ENCODE peak calls at places on chromosomes 3 and 15, in seven cellular contexts. One of them, this sample, is unnamed.

GRCh38 chr3:123096701-123097100 is 29.9 kb downstream of the PDIA5 start:
- DNase-seq in AG08395: peak; percentile 76
- DNase-seq in foreskin keratinocyte: no peak
- DNase-seq in left ventricle myocardium inferior: peak; percentile 74
- DNase-seq in HS-5: no peak
- DNase-seq in epithelial cell of proximal tubule: no peak
- DNase-seq in AG04450: peak; percentile 59
- DNase-seq in this sample: no peak

GRCh38 chr3:48919215-48920138 is 835 bp downstream of the ARIH2 start:
- DNase-seq in AG08395: peak; percentile 59
- DNase-seq in foreskin keratinocyte: no peak
- DNase-seq in left ventricle myocardium inferior: peak; percentile 20
- DNase-seq in HS-5: no peak
- DNase-seq in epithelial cell of proximal tubule: no peak
- DNase-seq in AG04450: no peak
- DNase-seq in this sample: no peak

GRCh38 chr3:45817788-45818523 is 21.6 kb upstream of the SLC6A20 start:
- DNase-seq in AG08395: peak; percentile 78
- DNase-seq in foreskin keratinocyte: peak; percentile 98
- DNase-seq in left ventricle myocardium inferior: no peak
- DNase-seq in HS-5: peak; percentile 96
- DNase-seq in epithelial cell of proximal tubule: peak; percentile 99
- DNase-seq in AG04450: peak; percentile 97
- DNase-seq in this sample: peak; percentile 93

GRCh38 chr3:196969001-196969659 is 497 bp upstream of the PIGZ start:
- DNase-seq in AG08395: peak; percentile 27
- DNase-seq in foreskin keratinocyte: no peak
- DNase-seq in left ventricle myocardium inferior: peak; percentile 32
- DNase-seq in HS-5: no peak
- DNase-seq in epithelial cell of proximal tubule: no peak
- DNase-seq in AG04450: no peak
- DNase-seq in this sample: no peak

GRCh38 chr3:153028336-153028735 is 133.7 kb upstream of the RAP2B start:
- DNase-seq in AG08395: no peak
- DNase-seq in foreskin keratinocyte: no peak
- DNase-seq in left ventricle myocardium inferior: no peak
- DNase-seq in HS-5: no peak
- DNase-seq in epithelial cell of proximal tubule: no peak
- DNase-seq in AG04450: no peak
- DNase-seq in this sample: no peak

GRCh38 chr3:28328188-28329151 is 20.1 kb upstream of the ZCWPW2 start:
- DNase-seq in AG08395: peak; percentile 18
- DNase-seq in foreskin keratinocyte: no peak
- DNase-seq in left ventricle myocardium inferior: no peak
- DNase-seq in HS-5: no peak
- DNase-seq in epithelial cell of proximal tubule: no peak
- DNase-seq in AG04450: no peak
- DNase-seq in this sample: no peak

GRCh38 chr3:143363276-143363675 is 243.7 kb downstream of the CHST2 start:
- DNase-seq in AG08395: no peak
- DNase-seq in foreskin keratinocyte: no peak
- DNase-seq in left ventricle myocardium inferior: no peak
- DNase-seq in HS-5: no peak
- DNase-seq in epithelial cell of proximal tubule: no peak
- DNase-seq in AG04450: no peak
- DNase-seq in this sample: no peak

GRCh38 chr15:75349851-75350588 is 3.2 kb downstream of the NEIL1 start:
- DNase-seq in AG08395: no peak
- DNase-seq in foreskin keratinocyte: no peak
- DNase-seq in left ventricle myocardium inferior: no peak
- DNase-seq in HS-5: no peak
- DNase-seq in epithelial cell of proximal tubule: no peak
- DNase-seq in AG04450: no peak
- DNase-seq in this sample: no peak

GRCh38 chr15:70781236-70781635 is 17.9 kb upstream of the UACA start:
- DNase-seq in AG08395: no peak
- DNase-seq in foreskin keratinocyte: peak; percentile 60
- DNase-seq in left ventricle myocardium inferior: no peak
- DNase-seq in HS-5: no peak
- DNase-seq in epithelial cell of proximal tubule: no peak
- DNase-seq in AG04450: no peak
- DNase-seq in this sample: no peak

GRCh38 chr3:59654120-59654952 is 604.5 kb upstream of the CFAP20DC start:
- DNase-seq in AG08395: no peak
- DNase-seq in foreskin keratinocyte: peak; percentile 73
- DNase-seq in left ventricle myocardium inferior: peak; percentile 29
- DNase-seq in HS-5: no peak
- DNase-seq in epithelial cell of proximal tubule: no peak
- DNase-seq in AG04450: no peak
- DNase-seq in this sample: peak; percentile 73

GRCh38 chr3:122514123-122515019 is at the start of gene KPNA1:
- DNase-seq in AG08395: peak; percentile 97
- DNase-seq in foreskin keratinocyte: peak; percentile 69
- DNase-seq in left ventricle myocardium inferior: peak; percentile 86
- DNase-seq in HS-5: peak; percentile 47
- DNase-seq in epithelial cell of proximal tubule: no peak
- DNase-seq in AG04450: no peak
- DNase-seq in this sample: peak; percentile 37

GRCh38 chr3:7764091-7764490 is 737.5 kb upstream of the LMCD1 start:
- DNase-seq in AG08395: no peak
- DNase-seq in foreskin keratinocyte: no peak
- DNase-seq in left ventricle myocardium inferior: no peak
- DNase-seq in HS-5: no peak
- DNase-seq in epithelial cell of proximal tubule: no peak
- DNase-seq in AG04450: no peak
- DNase-seq in this sample: no peak

GRCh38 chr3:84960994-84961393 is 2.2 kb downstream of the CADM2 start:
- DNase-seq in AG08395: no peak
- DNase-seq in foreskin keratinocyte: no peak
- DNase-seq in left ventricle myocardium inferior: no peak
- DNase-seq in HS-5: no peak
- DNase-seq in epithelial cell of proximal tubule: no peak
- DNase-seq in AG04450: no peak
- DNase-seq in this sample: no peak

GRCh38 chr15:73691398-73691797 is 7.2 kb downstream of the CD276 start:
- DNase-seq in AG08395: peak; percentile 74
- DNase-seq in foreskin keratinocyte: peak; percentile 44
- DNase-seq in left ventricle myocardium inferior: peak; percentile 63
- DNase-seq in HS-5: no peak
- DNase-seq in epithelial cell of proximal tubule: no peak
- DNase-seq in AG04450: no peak
- DNase-seq in this sample: no peak

GRCh38 chr3:52777127-52777958 is at the start of gene ITIH1:
- DNase-seq in AG08395: no peak
- DNase-seq in foreskin keratinocyte: no peak
- DNase-seq in left ventricle myocardium inferior: no peak
- DNase-seq in HS-5: no peak
- DNase-seq in epithelial cell of proximal tubule: no peak
- DNase-seq in AG04450: no peak
- DNase-seq in this sample: no peak

GRCh38 chr15:53564647-53565046 is 194.8 kb downstream of the WDR72 start:
- DNase-seq in AG08395: no peak
- DNase-seq in foreskin keratinocyte: no peak
- DNase-seq in left ventricle myocardium inferior: no peak
- DNase-seq in HS-5: no peak
- DNase-seq in epithelial cell of proximal tubule: no peak
- DNase-seq in AG04450: no peak
- DNase-seq in this sample: no peak

GRCh38 chr15:29135266-29135665 is 134.4 kb downstream of the NSMCE3 start:
- DNase-seq in AG08395: peak; percentile 46
- DNase-seq in foreskin keratinocyte: no peak
- DNase-seq in left ventricle myocardium inferior: no peak
- DNase-seq in HS-5: no peak
- DNase-seq in epithelial cell of proximal tubule: no peak
- DNase-seq in AG04450: no peak
- DNase-seq in this sample: no peak

GRCh38 chr15:61146643-61147230 is 82.4 kb downstream of the RORA start:
- DNase-seq in AG08395: no peak
- DNase-seq in foreskin keratinocyte: no peak
- DNase-seq in left ventricle myocardium inferior: no peak
- DNase-seq in HS-5: no peak
- DNase-seq in epithelial cell of proximal tubule: no peak
- DNase-seq in AG04450: no peak
- DNase-seq in this sample: no peak

GRCh38 chr15:101348643-101349496 is 53.8 kb upstream of the SNRPA1 start:
- DNase-seq in AG08395: no peak
- DNase-seq in foreskin keratinocyte: peak; percentile 40
- DNase-seq in left ventricle myocardium inferior: no peak
- DNase-seq in HS-5: no peak
- DNase-seq in epithelial cell of proximal tubule: peak; percentile 23
- DNase-seq in AG04450: no peak
- DNase-seq in this sample: no peak

GRCh38 chr3:183503738-183504137 is 51.8 kb downstream of the KLHL6 start:
- DNase-seq in AG08395: no peak
- DNase-seq in foreskin keratinocyte: no peak
- DNase-seq in left ventricle myocardium inferior: no peak
- DNase-seq in HS-5: no peak
- DNase-seq in epithelial cell of proximal tubule: no peak
- DNase-seq in AG04450: no peak
- DNase-seq in this sample: no peak

GRCh38 chr3:149368201-149368849 is 9.1 kb downstream of the TM4SF1 start:
- DNase-seq in AG08395: no peak
- DNase-seq in foreskin keratinocyte: no peak
- DNase-seq in left ventricle myocardium inferior: no peak
- DNase-seq in HS-5: no peak
- DNase-seq in epithelial cell of proximal tubule: no peak
- DNase-seq in AG04450: no peak
- DNase-seq in this sample: no peak

GRCh38 chr15:31472636-31473383 is 146.2 kb downstream of the KLF13 start:
- DNase-seq in AG08395: peak; percentile 40
- DNase-seq in foreskin keratinocyte: no peak
- DNase-seq in left ventricle myocardium inferior: no peak
- DNase-seq in HS-5: no peak
- DNase-seq in epithelial cell of proximal tubule: no peak
- DNase-seq in AG04450: no peak
- DNase-seq in this sample: no peak

GRCh38 chr3:47782538-47783308 is 1.0 kb upstream of the SMARCC1 start:
- DNase-seq in AG08395: no peak
- DNase-seq in foreskin keratinocyte: no peak
- DNase-seq in left ventricle myocardium inferior: no peak
- DNase-seq in HS-5: no peak
- DNase-seq in epithelial cell of proximal tubule: no peak
- DNase-seq in AG04450: no peak
- DNase-seq in this sample: no peak

GRCh38 chr3:142857056-142857455 is 31.8 kb downstream of the PCOLCE2 start:
- DNase-seq in AG08395: peak; percentile 6
- DNase-seq in foreskin keratinocyte: no peak
- DNase-seq in left ventricle myocardium inferior: peak; percentile 56
- DNase-seq in HS-5: no peak
- DNase-seq in epithelial cell of proximal tubule: peak; percentile 48
- DNase-seq in AG04450: no peak
- DNase-seq in this sample: peak; percentile 29

GRCh38 chr3:42662037-42662812 is 8.7 kb downstream of the ZBTB47 start:
- DNase-seq in AG08395: no peak
- DNase-seq in foreskin keratinocyte: no peak
- DNase-seq in left ventricle myocardium inferior: no peak
- DNase-seq in HS-5: no peak
- DNase-seq in epithelial cell of proximal tubule: no peak
- DNase-seq in AG04450: no peak
- DNase-seq in this sample: no peak

GRCh38 chr15:35674873-35675781 is 129.2 kb upstream of the DPH6 start:
- DNase-seq in AG08395: peak; percentile 66
- DNase-seq in foreskin keratinocyte: no peak
- DNase-seq in left ventricle myocardium inferior: no peak
- DNase-seq in HS-5: no peak
- DNase-seq in epithelial cell of proximal tubule: no peak
- DNase-seq in AG04450: no peak
- DNase-seq in this sample: no peak